ENCODE peak calls at places on chromosomes 6 and 20, in eight cellular contexts. Y is ovary; J is choroid plexus epithelial cell; B is CD8-positive, alpha-beta T cell; L is lower leg skin; O is cardiac fibroblast; T is colonic mucosa; U is AG04450. G is an unnamed sample.

GRCh38 chr6:146582857-146583256 is 15.9 kb upstream of the ADGB start:
- DNase-seq in B (no peak), Y (no peak), L (peak; percentile 85), U (no peak), J (peak; percentile 44), O (peak; percentile 58), T (peak; percentile 25), G (peak; percentile 51)

GRCh38 chr20:59515013-59515905 is 89.1 kb upstream of the PHACTR3 start:
- DNase-seq in T (peak; percentile 74), U (no peak), L (peak; percentile 86), O (peak; percentile 59), B (no peak), Y (peak; percentile 17), J (peak; percentile 63), G (peak; percentile 47)

GRCh38 chr20:63808145-63808724 is 22.8 kb downstream of the ZBTB46 start:
- DNase-seq in Y (no peak), U (no peak), O (no peak), J (no peak), L (no peak), T (no peak), B (no peak), G (no peak)

GRCh38 chr20:52722926-52723325 is 249.2 kb upstream of the TSHZ2 start:
- DNase-seq in B (no peak), U (no peak), L (no peak), O (no peak), J (no peak), T (no peak), Y (no peak), G (no peak)

GRCh38 chr6:35920793-35921732 is at the start of gene SRPK1:
- DNase-seq in U (no peak), B (peak; percentile 81), L (peak; percentile 96), Y (peak; percentile 82), T (peak; percentile 92), O (peak; percentile 84), J (peak; percentile 84), G (peak; percentile 76)

GRCh38 chr20:41006936-41007871 is 21.4 kb upstream of the TOP1 start:
- DNase-seq in T (no peak), U (no peak), O (no peak), J (no peak), Y (no peak), L (peak; percentile 77), B (no peak), G (no peak)

GRCh38 chr6:131694832-131695426 is 6.3 kb downstream of the OR2A4 start:
- DNase-seq in U (peak; percentile 50), O (peak; percentile 74), Y (peak; percentile 25), J (peak; percentile 83), B (no peak), L (no peak), T (peak; percentile 49), G (peak; percentile 67)

GRCh38 chr6:122736166-122736565 is 43.4 kb upstream of the FABP7 start:
- DNase-seq in O (no peak), Y (no peak), B (no peak), L (no peak), U (no peak), J (no peak), T (no peak), G (peak; percentile 57)

GRCh38 chr20:32831982-32832381 is 12.2 kb downstream of the MAPRE1 start:
- DNase-seq in U (no peak), J (no peak), Y (no peak), T (no peak), L (no peak), O (no peak), B (no peak), G (no peak)

GRCh38 chr6:26607434-26608230 is 10.9 kb downstream of the ABT1 start:
- DNase-seq in L (no peak), T (peak; percentile 63), Y (no peak), J (peak; percentile 80), O (peak; percentile 74), U (peak; percentile 24), B (peak; percentile 57), G (peak; percentile 73)

GRCh38 chr20:53040678-53041674 is 68.8 kb downstream of the TSHZ2 start:
- DNase-seq in O (peak; percentile 25), U (no peak), Y (peak; percentile 45), J (no peak), T (peak; percentile 25), B (no peak), L (peak; percentile 88), G (no peak)

GRCh38 chr6:149859368-149859767 is 4.8 kb downstream of the LRP11 start:
- DNase-seq in U (peak; percentile 75), B (no peak), Y (no peak), J (peak; percentile 94), L (no peak), O (peak; percentile 84), T (no peak), G (peak; percentile 93)

GRCh38 chr6:2108700-2109306 is 136.6 kb downstream of the GMDS start:
- DNase-seq in Y (no peak), U (no peak), L (no peak), O (no peak), B (no peak), T (no peak), J (peak; percentile 47), G (no peak)

GRCh38 chr6:132045877-132046276 is 94.7 kb upstream of the CCN2 start:
- DNase-seq in U (no peak), T (no peak), Y (no peak), O (no peak), B (no peak), J (no peak), L (no peak), G (no peak)

GRCh38 chr6:119343573-119344146 is 5.9 kb downstream of the MAN1A1 start:
- DNase-seq in Y (no peak), L (no peak), B (no peak), J (no peak), U (no peak), O (no peak), T (no peak), G (no peak)

GRCh38 chr6:168559574-168560098 is 118.7 kb downstream of the SMOC2 start:
- DNase-seq in U (no peak), L (peak; percentile 42), T (no peak), O (peak; percentile 68), Y (no peak), J (no peak), B (no peak), G (no peak)

DNA sequence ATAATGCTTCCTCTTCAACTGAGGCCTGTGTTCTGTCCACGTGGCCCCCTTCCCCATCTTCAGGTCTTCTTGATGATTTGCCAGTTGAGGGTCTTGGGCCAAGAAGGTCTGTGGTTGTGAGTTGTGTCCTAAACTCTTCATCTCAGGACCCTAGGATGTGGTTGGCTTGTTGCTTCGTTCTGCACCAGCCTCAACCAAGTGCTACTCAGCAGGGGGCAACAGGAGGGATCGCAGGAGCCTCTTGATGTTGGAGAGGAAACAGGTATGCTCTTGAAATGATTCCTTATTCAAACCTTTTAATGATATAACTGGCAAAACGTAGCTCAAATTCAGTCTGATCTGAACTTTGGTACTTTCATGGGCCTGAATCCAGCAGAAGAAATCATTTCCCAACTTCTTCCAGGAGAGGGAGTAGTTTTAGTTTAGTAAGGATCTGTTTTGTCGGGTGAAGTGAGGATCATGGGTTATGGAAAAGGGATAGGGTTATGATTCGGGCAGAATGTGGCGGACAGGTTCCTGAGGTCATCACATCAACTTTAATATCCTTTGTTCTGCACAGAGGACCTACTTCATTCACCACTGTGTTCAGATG is 30.8 kb downstream of the SIRPB1 start:
- DNase-seq in B (no peak), O (no peak), J (peak; percentile 21), U (no peak), L (no peak), T (no peak), Y (no peak), G (no peak)
- TF ChIP-seq CTCF in B (no peak), O (no peak), J (peak; percentile 21), U (no peak), L (no peak), T (no peak), Y (no peak), G (no peak)

DNA sequence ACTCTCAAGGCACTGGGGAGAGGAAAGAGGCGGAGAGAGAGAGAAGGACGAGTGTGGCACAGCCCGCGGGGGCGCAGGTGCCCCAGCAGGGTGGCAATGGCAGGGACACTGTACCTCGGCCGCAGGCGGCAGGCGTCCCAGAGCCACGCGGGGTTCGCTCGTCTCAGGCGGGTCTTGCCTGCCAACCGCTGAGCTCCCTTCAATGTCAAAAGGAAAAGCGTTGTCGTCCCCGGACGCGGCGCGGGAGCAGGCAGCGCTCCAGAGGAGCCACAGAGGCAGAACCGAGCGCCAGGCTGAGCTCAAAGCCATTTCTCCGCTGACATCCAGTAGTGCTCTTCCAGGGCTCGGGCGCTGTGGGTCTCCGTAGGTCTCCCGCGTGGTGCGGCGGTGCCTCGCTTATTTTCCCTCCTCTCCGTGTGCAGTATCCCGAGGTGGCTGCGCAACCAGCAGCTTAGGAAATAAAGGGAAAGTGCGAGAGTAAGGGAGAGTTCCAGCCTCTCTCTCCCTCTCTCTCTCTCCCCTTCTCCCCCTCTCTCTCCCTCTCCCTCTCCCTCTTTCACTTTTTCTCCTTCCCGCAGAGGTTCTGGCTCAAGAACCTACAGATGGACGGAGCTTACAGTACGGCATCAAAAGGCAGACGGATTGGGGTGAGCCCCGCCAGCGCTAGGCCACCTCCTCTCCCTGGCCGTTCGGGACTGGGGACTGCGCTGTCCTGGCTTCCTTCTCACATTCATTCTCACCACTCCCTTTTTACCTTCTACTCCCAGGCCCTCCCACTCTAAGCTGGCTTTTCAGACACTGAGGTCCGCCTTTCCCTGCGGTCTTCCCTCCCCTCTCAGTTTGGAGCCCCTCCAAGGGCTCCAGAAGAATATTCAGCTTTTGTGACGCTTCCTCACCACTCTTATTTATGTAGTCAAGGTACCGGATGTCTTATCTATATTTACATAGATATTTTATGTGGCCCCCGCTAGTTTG is at the start of gene LAMA4:
- DNase-seq in O (peak; percentile 92), T (peak; percentile 34), B (no peak), U (no peak), L (peak; percentile 89), Y (peak; percentile 55), J (peak; percentile 91), G (peak; percentile 64)
- H3K4me3 ChIP-seq in O (peak within 1 kb of the TSS; percentile 96), T (peak within 1 kb of the TSS; percentile 34), B (peak within 1 kb of the TSS; percentile 22), U (peak within 1 kb of the TSS; percentile 90), L (peak within 1 kb of the TSS; percentile 57), Y (peak within 1 kb of the TSS; percentile 83), J (peak within 1 kb of the TSS; percentile 81), G (peak within 1 kb of the TSS; percentile 69)

DNA sequence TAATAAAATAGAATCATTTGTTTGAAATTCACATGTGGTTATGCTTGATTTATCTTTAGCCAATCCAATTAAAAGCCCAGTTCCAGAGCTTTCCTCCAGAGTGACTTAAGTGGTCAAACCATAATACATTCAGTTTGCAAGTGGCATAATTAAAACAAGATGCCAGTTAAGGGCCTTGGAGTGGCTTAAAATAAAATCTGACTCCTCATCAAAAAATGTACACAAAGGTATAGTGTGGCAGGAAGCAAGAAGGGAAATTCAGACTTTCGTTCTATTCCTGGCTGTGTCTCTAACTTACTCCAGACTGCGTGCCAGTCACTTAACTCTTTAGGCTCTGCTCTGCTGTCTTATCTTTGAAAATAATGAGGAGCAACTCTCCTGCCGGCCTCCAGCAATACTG is 251.3 kb upstream of the PRND start:
- DNase-seq in U (peak; percentile 71), Y (no peak), L (no peak), T (no peak), B (no peak), O (no peak), J (no peak), G (peak; percentile 60)
- TF ChIP-seq CTCF in U (peak; percentile 45), Y (no peak), L (no peak), T (no peak), B (no peak), O (no peak), J (peak; percentile 6), G (no peak)

DNA sequence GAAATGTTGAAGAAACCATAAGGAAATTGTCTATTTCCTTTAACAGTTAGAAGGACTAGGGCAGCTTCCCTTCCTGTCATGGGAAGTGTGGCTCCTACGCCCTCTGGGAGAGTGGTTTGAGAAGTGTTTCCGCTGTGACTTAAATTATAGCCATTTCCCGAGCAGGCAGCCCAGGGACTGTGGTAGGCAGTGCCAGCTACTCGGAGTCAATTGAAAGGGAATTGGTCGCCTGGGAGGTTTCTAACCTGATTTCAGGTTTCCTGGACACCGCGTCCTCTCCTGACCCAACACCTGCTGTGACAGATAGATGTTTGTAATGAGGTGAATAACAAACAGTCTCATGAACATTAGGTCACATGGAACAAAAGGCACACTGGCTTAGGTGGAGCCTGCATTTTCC is 256.1 kb upstream of the PLCB4 start:
- DNase-seq in B (no peak), O (no peak), U (no peak), J (no peak), L (no peak), T (no peak), Y (no peak), G (no peak)
- H3K4me3 ChIP-seq in B (no peak overlapping the region), O (no peak overlapping the region), U (no peak overlapping the region), J (no peak overlapping the region), L (no peak overlapping the region), T (no peak overlapping the region), Y (no peak overlapping the region), G (no peak overlapping the region)